ENCODE peak calls at places on chromosomes 2 and 18, in four cellular contexts. C, G, M and X are unnamed samples.

GRCh38 chr18:77320960-77321559 is 71.4 kb downstream of the GALR1 start:
- DNase-seq in M (peak), C (no peak), G (no peak), X (no peak)

GRCh38 chr2:121818546-121818945 is 63.1 kb downstream of the TSN start:
- DNase-seq in M (no peak), C (no peak), G (no peak), X (no peak)

GRCh38 chr2:172065086-172065485 is 20.2 kb upstream of the DLX1 start:
- DNase-seq in M (no peak), C (no peak), G (no peak), X (no peak)

GRCh38 chr2:213150315-213150951 is 979 bp downstream of the IKZF2 start:
- DNase-seq in C (peak), G (peak), M (peak), X (no peak)

GRCh38 chr2:120825370-120826259 is 89.9 kb downstream of the GLI2 start:
- DNase-seq in M (no peak), C (peak), G (no peak), X (no peak)

GRCh38 chr2:202831241-202831997 is 40.1 kb downstream of the ICA1L start:
- DNase-seq in G (peak), C (peak), M (no peak), X (no peak)

GRCh38 chr18:8634508-8634907 is 25.3 kb downstream of the RAB12 start:
- DNase-seq in G (no peak), C (no peak), M (no peak), X (no peak)

GRCh38 chr2:178069551-178069950 is 3.0 kb downstream of the PDE11A start:
- DNase-seq in G (no peak), C (no peak), M (no peak), X (no peak)

GRCh38 chr18:72492497-72492896 is 51.6 kb downstream of the CBLN2 start:
- DNase-seq in C (no peak), M (no peak), G (no peak), X (no peak)

GRCh38 chr2:10340593-10340975 is 37.9 kb downstream of the HPCAL1 start:
- DNase-seq in G (no peak), C (no peak), M (no peak), X (no peak)

GRCh38 chr2:100875516-100876230 is 55.7 kb downstream of the NPAS2 start:
- DNase-seq in C (no peak), G (no peak), M (no peak), X (peak)

GRCh38 chr2:203998195-203998804 is 61.7 kb downstream of the ICOS start:
- DNase-seq in G (no peak), C (no peak), M (no peak), X (no peak)

GRCh38 chr2:207896525-207897295 is 127.0 kb upstream of the FZD5 start:
- DNase-seq in G (no peak), C (peak), M (no peak), X (no peak)

GRCh38 chr2:43152711-43153627 is 73.4 kb downstream of the ZFP36L2 start:
- DNase-seq in M (peak), C (no peak), G (no peak), X (no peak)

GRCh38 chr18:46173393-46174316 is 69.5 kb downstream of the HAUS1 start:
- DNase-seq in C (peak), G (peak), M (peak), X (peak)